ENCODE peak calls at places on chromosomes 11 and 22, in nine cellular contexts. One of them, this sample, is unnamed.

GRCh38 chr11:93034640-93035039 is 65.2 kb downstream of the MTNR1B start:
- DNase-seq in AG04449: no peak
- DNase-seq in progenitor cell of endocrine pancreas: no peak
- DNase-seq in AG09309: no peak
- DNase-seq in choroid plexus epithelial cell: no peak
- DNase-seq in heart right ventricle: no peak
- DNase-seq in A549: no peak
- DNase-seq in Calu3: no peak
- DNase-seq in fibroblast of pulmonary artery: no peak
- DNase-seq in this sample: no peak

GRCh38 chr22:32557424-32557823 is 82.8 kb downstream of the FBXO7 start:
- DNase-seq in A549: no peak
- DNase-seq in AG09309: no peak
- DNase-seq in Calu3: no peak
- DNase-seq in progenitor cell of endocrine pancreas: no peak
- DNase-seq in heart right ventricle: no peak
- DNase-seq in fibroblast of pulmonary artery: no peak
- DNase-seq in AG04449: no peak
- DNase-seq in choroid plexus epithelial cell: no peak
- DNase-seq in this sample: no peak

GRCh38 chr11:111836766-111837165 is 34.6 kb downstream of the ALG9 start:
- DNase-seq in Calu3: no peak
- DNase-seq in fibroblast of pulmonary artery: peak
- DNase-seq in A549: no peak
- DNase-seq in heart right ventricle: no peak
- DNase-seq in AG09309: no peak
- DNase-seq in AG04449: no peak
- DNase-seq in progenitor cell of endocrine pancreas: no peak
- DNase-seq in choroid plexus epithelial cell: peak
- DNase-seq in this sample: peak

GRCh38 chr11:93917673-93918072 is 67.3 kb upstream of the VSTM5 start:
- DNase-seq in Calu3: no peak
- DNase-seq in heart right ventricle: no peak
- DNase-seq in fibroblast of pulmonary artery: no peak
- DNase-seq in A549: no peak
- DNase-seq in AG04449: no peak
- DNase-seq in progenitor cell of endocrine pancreas: no peak
- DNase-seq in AG09309: no peak
- DNase-seq in choroid plexus epithelial cell: no peak
- DNase-seq in this sample: no peak

GRCh38 chr11:10931761-10932700 is 74.2 kb upstream of the ZBED5 start:
- DNase-seq in AG09309: no peak
- DNase-seq in fibroblast of pulmonary artery: peak
- DNase-seq in progenitor cell of endocrine pancreas: no peak
- DNase-seq in AG04449: no peak
- DNase-seq in heart right ventricle: no peak
- DNase-seq in Calu3: no peak
- DNase-seq in choroid plexus epithelial cell: no peak
- DNase-seq in A549: no peak
- DNase-seq in this sample: peak

GRCh38 chr11:19345848-19346681 is 105.3 kb upstream of the E2F8 start:
- DNase-seq in progenitor cell of endocrine pancreas: no peak
- DNase-seq in heart right ventricle: no peak
- DNase-seq in A549: peak
- DNase-seq in Calu3: peak
- DNase-seq in fibroblast of pulmonary artery: peak
- DNase-seq in choroid plexus epithelial cell: peak
- DNase-seq in AG09309: no peak
- DNase-seq in AG04449: no peak
- DNase-seq in this sample: peak

GRCh38 chr11:57527056-57527631 is 3.4 kb downstream of the TIMM10 start:
- DNase-seq in choroid plexus epithelial cell: peak
- DNase-seq in heart right ventricle: peak
- DNase-seq in progenitor cell of endocrine pancreas: peak
- DNase-seq in AG04449: no peak
- DNase-seq in A549: peak
- DNase-seq in AG09309: no peak
- DNase-seq in Calu3: peak
- DNase-seq in fibroblast of pulmonary artery: peak
- DNase-seq in this sample: no peak

GRCh38 chr22:29879738-29880137 is 3.2 kb upstream of the MTMR3 start:
- DNase-seq in fibroblast of pulmonary artery: no peak
- DNase-seq in choroid plexus epithelial cell: no peak
- DNase-seq in progenitor cell of endocrine pancreas: no peak
- DNase-seq in A549: peak
- DNase-seq in Calu3: no peak
- DNase-seq in AG09309: no peak
- DNase-seq in heart right ventricle: no peak
- DNase-seq in AG04449: no peak
- DNase-seq in this sample: no peak

GRCh38 chr11:82185925-82186324 is 547.7 kb downstream of the FAM181B start:
- DNase-seq in progenitor cell of endocrine pancreas: no peak
- DNase-seq in AG04449: no peak
- DNase-seq in AG09309: no peak
- DNase-seq in heart right ventricle: no peak
- DNase-seq in A549: no peak
- DNase-seq in choroid plexus epithelial cell: no peak
- DNase-seq in Calu3: no peak
- DNase-seq in fibroblast of pulmonary artery: no peak
- DNase-seq in this sample: no peak

GRCh38 chr11:62652156-62653006 is 721 bp downstream of the INTS5 start:
- DNase-seq in choroid plexus epithelial cell: no peak
- DNase-seq in A549: no peak
- DNase-seq in fibroblast of pulmonary artery: no peak
- DNase-seq in AG09309: no peak
- DNase-seq in Calu3: no peak
- DNase-seq in AG04449: no peak
- DNase-seq in progenitor cell of endocrine pancreas: no peak
- DNase-seq in heart right ventricle: no peak
- DNase-seq in this sample: no peak

GRCh38 chr22:30286813-30287625 is 2.3 kb downstream of the CASTOR1 start:
- DNase-seq in AG04449: no peak
- DNase-seq in choroid plexus epithelial cell: peak
- DNase-seq in AG09309: no peak
- DNase-seq in fibroblast of pulmonary artery: peak
- DNase-seq in heart right ventricle: peak
- DNase-seq in Calu3: peak
- DNase-seq in progenitor cell of endocrine pancreas: peak
- DNase-seq in A549: peak
- DNase-seq in this sample: peak

GRCh38 chr11:88399171-88399570 is 61.6 kb upstream of the CTSC start:
- DNase-seq in progenitor cell of endocrine pancreas: no peak
- DNase-seq in choroid plexus epithelial cell: no peak
- DNase-seq in A549: no peak
- DNase-seq in AG09309: no peak
- DNase-seq in fibroblast of pulmonary artery: no peak
- DNase-seq in AG04449: no peak
- DNase-seq in heart right ventricle: no peak
- DNase-seq in Calu3: no peak
- DNase-seq in this sample: no peak

GRCh38 chr22:24325105-24325757 is 54.6 kb downstream of the SPECC1L start:
- DNase-seq in AG09309: peak
- DNase-seq in choroid plexus epithelial cell: peak
- DNase-seq in A549: peak
- DNase-seq in progenitor cell of endocrine pancreas: no peak
- DNase-seq in AG04449: peak
- DNase-seq in fibroblast of pulmonary artery: peak
- DNase-seq in Calu3: peak
- DNase-seq in heart right ventricle: peak
- DNase-seq in this sample: peak

GRCh38 chr11:95697614-95698408 is 91.8 kb downstream of the FAM76B start:
- DNase-seq in AG04449: no peak
- DNase-seq in heart right ventricle: peak
- DNase-seq in choroid plexus epithelial cell: no peak
- DNase-seq in fibroblast of pulmonary artery: no peak
- DNase-seq in A549: no peak
- DNase-seq in AG09309: no peak
- DNase-seq in Calu3: no peak
- DNase-seq in progenitor cell of endocrine pancreas: no peak
- DNase-seq in this sample: no peak

DNA sequence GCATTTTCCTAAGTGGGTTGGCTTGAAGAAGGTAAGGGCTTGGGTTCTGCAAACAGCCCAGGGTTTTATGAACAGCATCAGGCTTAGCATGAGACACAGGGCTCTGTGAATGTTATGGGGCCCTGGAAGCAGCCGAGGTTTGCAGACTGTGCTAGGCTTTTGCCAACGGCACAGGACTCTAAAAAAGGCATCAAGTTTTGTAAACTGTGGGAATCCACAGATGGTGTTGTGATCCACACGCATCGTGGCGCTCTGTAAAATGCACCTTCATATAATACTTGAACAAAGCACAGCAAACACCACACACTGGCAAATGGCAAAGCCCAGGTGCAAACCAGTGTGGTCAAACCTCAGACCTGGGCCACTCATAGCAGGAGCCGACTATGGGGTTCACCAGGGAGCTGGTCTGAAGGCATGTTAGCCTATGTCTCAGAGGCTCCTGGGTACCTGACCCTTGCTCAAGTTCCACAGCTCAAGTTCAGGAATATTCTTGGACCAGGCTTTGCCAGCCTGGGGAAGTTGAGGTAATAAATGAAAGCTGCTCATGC is 2.4 kb upstream of the SLCO2B1 start:
- DNase-seq in AG04449: no peak
- DNase-seq in fibroblast of pulmonary artery: no peak
- DNase-seq in A549: no peak
- DNase-seq in choroid plexus epithelial cell: no peak
- DNase-seq in AG09309: no peak
- DNase-seq in Calu3: no peak
- DNase-seq in heart right ventricle: no peak
- DNase-seq in progenitor cell of endocrine pancreas: no peak
- DNase-seq in this sample: no peak
- TF ChIP-seq CTCF in AG04449: no peak
- TF ChIP-seq CTCF in fibroblast of pulmonary artery: no peak
- TF ChIP-seq CTCF in A549: no peak
- TF ChIP-seq CTCF in choroid plexus epithelial cell: no peak
- TF ChIP-seq CTCF in AG09309: no peak
- TF ChIP-seq CTCF in Calu3: no peak
- TF ChIP-seq CTCF in heart right ventricle: no peak
- TF ChIP-seq CTCF in progenitor cell of endocrine pancreas: no peak
- TF ChIP-seq CTCF in this sample: no peak

GRCh38 chr11:2375341-2375853 is 1.7 kb upstream of the CD81 start:
- DNase-seq in choroid plexus epithelial cell: no peak
- DNase-seq in heart right ventricle: peak
- DNase-seq in Calu3: peak
- DNase-seq in A549: no peak
- DNase-seq in progenitor cell of endocrine pancreas: no peak
- DNase-seq in AG09309: no peak
- DNase-seq in AG04449: no peak
- DNase-seq in fibroblast of pulmonary artery: no peak
- DNase-seq in this sample: no peak
- TF ChIP-seq CTCF in choroid plexus epithelial cell: no peak
- TF ChIP-seq CTCF in heart right ventricle: peak
- TF ChIP-seq CTCF in Calu3: peak
- TF ChIP-seq CTCF in A549: no peak
- TF ChIP-seq CTCF in progenitor cell of endocrine pancreas: no peak
- TF ChIP-seq CTCF in AG09309: no peak
- TF ChIP-seq CTCF in AG04449: no peak
- TF ChIP-seq CTCF in fibroblast of pulmonary artery: no peak
- TF ChIP-seq CTCF in this sample: no peak

DNA sequence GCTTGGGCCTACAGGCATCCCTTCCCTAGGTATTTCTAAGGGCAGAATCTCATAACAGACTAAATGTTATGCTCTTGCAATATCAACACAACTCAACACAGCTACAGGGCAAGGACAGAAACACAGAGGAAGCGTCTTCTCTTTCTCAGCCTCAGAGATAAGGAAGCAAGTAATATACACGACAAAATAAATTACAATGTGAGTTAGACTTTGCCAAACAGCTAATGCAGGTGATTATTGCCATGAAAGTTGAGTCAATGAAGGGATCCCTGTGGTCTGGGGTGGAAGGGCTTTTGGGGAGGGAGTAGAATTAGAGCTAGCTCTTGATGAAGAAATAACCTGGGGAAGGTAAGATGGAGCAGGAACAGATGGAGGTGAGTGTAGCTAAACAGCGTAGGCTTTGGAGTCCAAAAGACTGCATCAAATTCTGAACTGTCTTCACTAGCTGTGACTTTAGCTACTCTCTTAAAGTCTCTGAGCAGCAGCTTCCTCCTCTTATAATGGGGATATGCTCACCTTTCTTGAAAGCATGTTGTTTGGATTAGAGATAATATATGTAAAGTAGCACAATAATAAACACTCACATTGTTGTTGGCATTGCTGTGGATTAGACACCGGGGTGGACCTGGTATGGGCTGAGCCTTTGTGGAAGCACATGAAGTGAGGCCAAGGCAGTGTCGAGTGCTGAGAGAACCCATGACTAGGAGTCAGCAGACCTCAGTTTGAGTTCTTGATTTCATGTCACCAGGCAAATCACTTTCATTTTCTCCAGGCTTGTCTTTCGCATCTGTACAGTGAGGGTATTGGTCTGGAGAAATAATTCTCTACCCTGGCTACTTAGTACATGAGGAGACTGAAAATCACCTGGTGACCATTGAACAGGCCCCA is 41.0 kb upstream of the AQP11 start:
- DNase-seq in fibroblast of pulmonary artery: no peak
- DNase-seq in AG09309: no peak
- DNase-seq in progenitor cell of endocrine pancreas: no peak
- DNase-seq in choroid plexus epithelial cell: peak
- DNase-seq in A549: no peak
- DNase-seq in heart right ventricle: no peak
- DNase-seq in Calu3: no peak
- DNase-seq in AG04449: no peak
- DNase-seq in this sample: no peak
- TF ChIP-seq CTCF in fibroblast of pulmonary artery: no peak
- TF ChIP-seq CTCF in AG09309: no peak
- TF ChIP-seq CTCF in progenitor cell of endocrine pancreas: no peak
- TF ChIP-seq CTCF in choroid plexus epithelial cell: no peak
- TF ChIP-seq CTCF in A549: peak
- TF ChIP-seq CTCF in heart right ventricle: no peak
- TF ChIP-seq CTCF in Calu3: no peak
- TF ChIP-seq CTCF in AG04449: no peak
- TF ChIP-seq CTCF in this sample: no peak

GRCh38 chr22:41092023-41092817 is at the start of gene EP300:
- DNase-seq in fibroblast of pulmonary artery: peak
- DNase-seq in AG04449: peak
- DNase-seq in AG09309: peak
- DNase-seq in choroid plexus epithelial cell: peak
- DNase-seq in A549: peak
- DNase-seq in progenitor cell of endocrine pancreas: peak
- DNase-seq in Calu3: peak
- DNase-seq in heart right ventricle: peak
- DNase-seq in this sample: peak
- TF ChIP-seq CTCF in fibroblast of pulmonary artery: peak
- TF ChIP-seq CTCF in AG04449: peak
- TF ChIP-seq CTCF in AG09309: peak
- TF ChIP-seq CTCF in choroid plexus epithelial cell: peak
- TF ChIP-seq CTCF in A549: no peak
- TF ChIP-seq CTCF in progenitor cell of endocrine pancreas: peak
- TF ChIP-seq CTCF in Calu3: peak
- TF ChIP-seq CTCF in heart right ventricle: peak
- TF ChIP-seq CTCF in this sample: peak

GRCh38 chr11:2298795-2299747 is 2.6 kb downstream of the C11orf21 start:
- DNase-seq in AG04449: no peak
- DNase-seq in AG09309: no peak
- DNase-seq in choroid plexus epithelial cell: peak
- DNase-seq in fibroblast of pulmonary artery: no peak
- DNase-seq in Calu3: peak
- DNase-seq in A549: peak
- DNase-seq in progenitor cell of endocrine pancreas: no peak
- DNase-seq in heart right ventricle: no peak
- DNase-seq in this sample: peak
- TF ChIP-seq CTCF in AG04449: peak
- TF ChIP-seq CTCF in AG09309: peak
- TF ChIP-seq CTCF in choroid plexus epithelial cell: peak
- TF ChIP-seq CTCF in fibroblast of pulmonary artery: no peak
- TF ChIP-seq CTCF in Calu3: peak
- TF ChIP-seq CTCF in A549: peak
- TF ChIP-seq CTCF in progenitor cell of endocrine pancreas: peak
- TF ChIP-seq CTCF in heart right ventricle: peak
- TF ChIP-seq CTCF in this sample: peak

This sample was measured in GM13977.